ENCODE peak calls at places on chromosomes 5 and 9, in ten cellular contexts. L, Z, C, G, Q, T, B, D, X and E are unnamed samples.

GRCh38 chr5:37133939-37134338 is 115.2 kb downstream of the CPLANE1 start:
- DNase-seq in L (peak), Z (no peak), C (no peak), G (no peak), Q (no peak), T (peak), B (no peak), D (no peak), X (no peak), E (peak)

GRCh38 chr9:22446589-22446949 is at the start of gene DMRTA1:
- DNase-seq in L (peak), Z (peak), C (peak), G (peak), Q (peak), T (peak), B (peak), D (no peak), X (peak), E (peak)

GRCh38 chr5:14213253-14213652 is 70.1 kb downstream of the TRIO start:
- DNase-seq in L (no peak), Z (no peak), C (no peak), G (no peak), Q (peak), T (no peak), B (no peak), D (no peak), X (no peak), E (no peak)

GRCh38 chr9:32264171-32264862 is 120.1 kb upstream of the ACO1 start:
- DNase-seq in L (peak), Z (no peak), C (no peak), G (peak), Q (no peak), T (peak), B (no peak), D (peak), X (no peak), E (peak)

GRCh38 chr5:154059583-154059982 is 20.8 kb downstream of the MFAP3 start:
- DNase-seq in L (no peak), Z (no peak), C (no peak), G (no peak), Q (peak), T (no peak), B (no peak), D (no peak), X (no peak), E (no peak)

GRCh38 chr5:84381501-84382362 is 2.9 kb downstream of the EDIL3 start:
- DNase-seq in L (peak), Z (no peak), C (no peak), G (peak), Q (no peak), T (peak), B (no peak), D (no peak), X (no peak), E (peak)

GRCh38 chr5:58240286-58240685 is 219.6 kb downstream of the PLK2 start:
- DNase-seq in L (peak), Z (no peak), C (no peak), G (no peak), Q (no peak), T (peak), B (no peak), D (no peak), X (no peak), E (peak)

GRCh38 chr5:150596313-150596712 is 44.1 kb upstream of the SYNPO start:
- DNase-seq in L (peak), Z (no peak), C (no peak), G (no peak), Q (no peak), T (no peak), B (no peak), D (no peak), X (no peak), E (no peak)

GRCh38 chr5:100676807-100677631 is 141.8 kb downstream of the FAM174A start:
- DNase-seq in L (peak), Z (no peak), C (no peak), G (no peak), Q (no peak), T (peak), B (no peak), D (no peak), X (no peak), E (peak)

GRCh38 chr5:89932771-89933181 is 476.8 kb downstream of the CETN3 start:
- DNase-seq in L (peak), Z (no peak), C (no peak), G (no peak), Q (no peak), T (peak), B (no peak), D (no peak), X (peak), E (peak)

GRCh38 chr5:41334758-41335157 is 121.4 kb upstream of the C6 start:
- DNase-seq in L (peak), Z (no peak), C (no peak), G (no peak), Q (no peak), T (peak), B (no peak), D (no peak), X (no peak), E (peak)

GRCh38 chr9:77251050-77251449 is 73.7 kb downstream of the VPS13A start:
- DNase-seq in L (no peak), Z (no peak), C (no peak), G (no peak), Q (no peak), T (peak), B (no peak), D (no peak), X (no peak), E (no peak)

GRCh38 chr5:143400541-143401252 is 2.8 kb downstream of the NR3C1 start:
- DNase-seq in L (peak), Z (no peak), C (no peak), G (no peak), Q (peak), T (peak), B (no peak), D (peak), X (peak), E (peak)

GRCh38 chr5:143398053-143398355 is 5.5 kb downstream of the NR3C1 start:
- DNase-seq in L (no peak), Z (no peak), C (no peak), G (no peak), Q (no peak), T (no peak), B (no peak), D (no peak), X (no peak), E (no peak)

GRCh38 chr5:143397302-143398052 is 6.0 kb downstream of the NR3C1 start:
- DNase-seq in L (no peak), Z (no peak), C (no peak), G (no peak), Q (peak), T (peak), B (no peak), D (no peak), X (no peak), E (no peak)

GRCh38 chr5:143399616-143400540 is 3.6 kb downstream of the NR3C1 start:
- DNase-seq in L (no peak), Z (no peak), C (no peak), G (no peak), Q (no peak), T (peak), B (no peak), D (peak), X (no peak), E (no peak)

GRCh38 chr5:143398451-143399237 is 4.8 kb downstream of the NR3C1 start:
- DNase-seq in L (peak), Z (no peak), C (no peak), G (no peak), Q (peak), T (peak), B (no peak), D (peak), X (no peak), E (peak)
- H3K4me3 ChIP-seq in L (no peak), Z (peak), C (no peak), G (peak), Q (peak), T (peak), B (peak), D (peak), X (peak), E (peak)

GRCh38 chr5:74657165-74657564 is 16.6 kb upstream of the ENC1 start:
- DNase-seq in L (no peak), Z (no peak), C (no peak), G (no peak), Q (no peak), T (no peak), B (no peak), D (no peak), X (no peak), E (no peak)
- TF ChIP-seq CTCF in L (no peak), Z (no peak), C (no peak), G (no peak), Q (no peak), T (no peak), B (no peak), D (no peak), X (no peak), E (no peak)

DNA sequence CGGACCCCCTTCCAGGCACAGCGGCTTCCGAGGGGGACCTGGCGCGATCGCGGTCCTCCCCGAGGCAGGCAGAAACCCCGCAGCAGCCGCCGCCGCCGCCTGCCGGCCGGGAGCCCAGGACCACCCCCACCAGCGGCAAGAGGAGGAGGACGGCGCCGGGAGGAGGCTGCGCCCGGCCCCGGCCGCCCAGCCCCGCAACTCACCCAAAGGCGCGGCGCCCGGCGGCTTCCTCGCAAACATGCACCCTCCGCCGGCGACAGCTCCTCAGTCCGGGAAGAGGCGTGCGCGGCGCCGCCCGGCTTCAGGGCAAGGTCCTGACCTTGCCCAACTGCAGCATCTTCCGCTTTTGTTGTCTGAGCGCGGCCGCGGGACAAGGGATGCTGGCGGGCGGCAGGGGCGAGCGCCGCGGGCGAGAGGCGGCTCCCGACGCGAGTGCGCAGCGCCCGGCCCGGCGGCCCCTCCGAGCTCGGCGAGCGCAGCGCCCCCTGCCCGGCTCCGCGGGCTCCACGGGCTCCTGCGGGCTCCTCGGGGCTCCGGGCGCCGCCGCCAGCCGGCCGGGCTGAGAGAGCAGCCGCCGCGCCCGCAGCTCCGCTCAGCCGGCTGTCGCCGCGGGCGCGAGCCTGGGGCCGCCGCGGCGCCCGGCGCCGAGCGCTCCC is 504 bp downstream of the CTNND2 start:
- DNase-seq in L (peak), Z (no peak), C (peak), G (no peak), Q (peak), T (no peak), B (no peak), D (no peak), X (peak), E (no peak)
- H3K4me3 ChIP-seq in L (peak), Z (no peak), C (peak), G (no peak), Q (peak), T (no peak), B (peak), D (no peak), X (peak), E (peak)

GRCh38 chr9:120490888-120491595 is 88.9 kb downstream of the CDK5RAP2 start:
- DNase-seq in L (peak), Z (no peak), C (no peak), G (no peak), Q (peak), T (no peak), B (no peak), D (no peak), X (no peak), E (peak)
- TF ChIP-seq CTCF in L (no peak), Z (no peak), C (no peak), G (no peak), Q (no peak), T (no peak), B (no peak), D (no peak), X (no peak), E (peak)

GRCh38 chr9:130940023-130940549 is 1.0 kb upstream of the FIBCD1 start:
- DNase-seq in L (no peak), Z (no peak), C (no peak), G (no peak), Q (no peak), T (no peak), B (no peak), D (no peak), X (no peak), E (no peak)
- H3K4me3 ChIP-seq in L (peak), Z (no peak), C (no peak), G (no peak), Q (no peak), T (no peak), B (peak), D (no peak), X (no peak), E (no peak)

GRCh38 chr5:54956922-54957321 is 28.5 kb downstream of the ESM1 start:
- DNase-seq in L (no peak), Z (no peak), C (no peak), G (no peak), Q (no peak), T (peak), B (no peak), D (no peak), X (no peak), E (no peak)

GRCh38 chr5:54965806-54966205 is 19.6 kb downstream of the ESM1 start:
- DNase-seq in L (peak), Z (no peak), C (no peak), G (no peak), Q (no peak), T (no peak), B (no peak), D (no peak), X (peak), E (peak)

GRCh38 chr5:54964405-54964804 is 21.0 kb downstream of the ESM1 start:
- DNase-seq in L (no peak), Z (no peak), C (no peak), G (no peak), Q (no peak), T (no peak), B (no peak), D (no peak), X (no peak), E (no peak)

GRCh38 chr5:54959673-54960418 is 25.5 kb downstream of the ESM1 start:
- DNase-seq in L (peak), Z (no peak), C (no peak), G (no peak), Q (no peak), T (no peak), B (peak), D (peak), X (no peak), E (peak)
- TF ChIP-seq CTCF in L (peak), Z (no peak), C (no peak), G (no peak), Q (peak), T (peak), B (peak), D (peak), X (no peak), E (peak)